ENCODE peak calls at places on chromosomes 5 and 9, in five cellular contexts. Y, V, G, O and X are unnamed samples. For H3K27me3, the result is how much of the 10 kb centered on the place peaks cover.

GRCh38 chr9:98142182-98142924 is 23.3 kb upstream of the TRIM14 start:
- DNase-seq in Y (peak), V (no peak), G (no peak), O (no peak), X (no peak)

GRCh38 chr9:89719202-89719601 is 114.4 kb downstream of the GADD45G start:
- DNase-seq in Y (no peak), V (no peak), G (no peak), O (no peak), X (no peak)

GRCh38 chr5:1285883-1286291 is 9.0 kb downstream of the TERT start:
- DNase-seq in Y (no peak), V (no peak), G (no peak), O (no peak), X (no peak)

GRCh38 chr9:134234001-134234660 is 69.8 kb upstream of the RNU6ATAC start:
- DNase-seq in Y (no peak), V (no peak), G (no peak), O (no peak), X (no peak)

GRCh38 chr9:113499876-113500497 is 36.5 kb downstream of the RGS3 start:
- DNase-seq in Y (no peak), V (no peak), G (no peak), O (no peak), X (no peak)

GRCh38 chr5:93092349-93093105 is 488.5 kb downstream of the NR2F1-AS1 start:
- DNase-seq in Y (no peak), V (no peak), G (peak), O (peak), X (no peak)

GRCh38 chr5:36662291-36662851 is 56.0 kb downstream of the SLC1A3 start:
- DNase-seq in Y (no peak), V (no peak), G (no peak), O (no peak), X (no peak)

GRCh38 chr5:106258591-106259125 is 1412.1 kb downstream of the EFNA5 start:
- DNase-seq in Y (no peak), V (no peak), G (peak), O (no peak), X (no peak)

GRCh38 chr9:117720555-117720954 is 16.4 kb downstream of the TLR4 start:
- DNase-seq in Y (no peak), V (no peak), G (no peak), O (no peak), X (peak)

GRCh38 chr9:23608456-23608855 is 217.6 kb downstream of the ELAVL2 start:
- DNase-seq in Y (no peak), V (no peak), G (no peak), O (no peak), X (no peak)

GRCh38 chr5:145946112-145946861 is 9.9 kb downstream of the SH3RF2 start:
- DNase-seq in Y (no peak), V (no peak), G (peak), O (peak), X (no peak)

GRCh38 chr9:133375116-133375723 is 640 bp downstream of the SURF4 start:
- DNase-seq in Y (peak), V (no peak), G (peak), O (peak), X (no peak)

GRCh38 chr9:109769250-109769649 is 10.7 kb upstream of the PALM2AKAP2 start:
- DNase-seq in Y (no peak), V (no peak), G (no peak), O (no peak), X (no peak)

GRCh38 chr9:470795-471194 is 256.1 kb downstream of the DOCK8 start:
- DNase-seq in Y (no peak), V (no peak), G (no peak), O (no peak), X (no peak)

GRCh38 chr5:52811067-52811749 is 23.5 kb downstream of the ITGA1 start:
- DNase-seq in Y (no peak), V (no peak), G (peak), O (peak), X (no peak)

GRCh38 chr5:72363146-72363802 is 43.1 kb downstream of the PTCD2 start:
- DNase-seq in Y (no peak), V (no peak), G (peak), O (peak), X (no peak)

GRCh38 chr9:128285033-128285784 is 9.1 kb downstream of the SWI5 start:
- DNase-seq in Y (no peak), V (no peak), G (no peak), O (no peak), X (no peak)

GRCh38 chr5:139808481-139809330 is 13.1 kb downstream of the PSD2 start:
- DNase-seq in Y (no peak), V (no peak), G (peak), O (peak), X (no peak)

GRCh38 chr5:169328401-169328800 is 27.5 kb upstream of the SLIT3 start:
- DNase-seq in Y (no peak), V (no peak), G (no peak), O (no peak), X (no peak)

GRCh38 chr9:6330958-6331634 is 2.9 kb downstream of the TPD52L3 start:
- DNase-seq in Y (no peak), V (no peak), G (no peak), O (no peak), X (no peak)

GRCh38 chr5:50724-51499 is 41.1 kb upstream of the PLEKHG4B start:
- DNase-seq in Y (no peak), V (no peak), G (no peak), O (no peak), X (no peak)

GRCh38 chr5:14008819-14009311 is 64.4 kb upstream of the DNAH5 start:
- DNase-seq in Y (peak), V (peak), G (peak), O (peak), X (no peak)

GRCh38 chr5:116144103-116144502 is 59.3 kb downstream of the COMMD10 start:
- DNase-seq in Y (no peak), V (no peak), G (peak), O (peak), X (no peak)

GRCh38 chr9:93081931-93082330 is 14.1 kb upstream of the CARD19 start:
- DNase-seq in Y (no peak), V (no peak), G (peak), O (peak), X (no peak)

GRCh38 chr9:92278117-92278516 is 15.4 kb downstream of the IARS1 start:
- DNase-seq in Y (no peak), V (no peak), G (peak), O (no peak), X (no peak)

GRCh38 chr5:145237843-145238242 is 597.3 kb downstream of the PRELID2 start:
- DNase-seq in Y (peak), V (peak), G (peak), O (peak), X (peak)

GRCh38 chr9:109087795-109088194 is 32.0 kb downstream of the TMEM245 start:
- DNase-seq in Y (no peak), V (no peak), G (no peak), O (no peak), X (no peak)

GRCh38 chr9:33132249-33132772 is 34.8 kb downstream of the B4GALT1 start:
- DNase-seq in Y (no peak), V (no peak), G (peak), O (peak), X (no peak)

GRCh38 chr5:108461628-108462367 is 79.9 kb upstream of the FBXL17 start:
- DNase-seq in Y (no peak), V (no peak), G (peak), O (peak), X (no peak)

GRCh38 chr9:33228606-33229005 is 11.4 kb upstream of the SPINK4 start:
- DNase-seq in Y (no peak), V (no peak), G (no peak), O (no peak), X (no peak)

GRCh38 chr5:98772415-98773213 is 849 bp upstream of the RGMB start:
- DNase-seq in Y (peak), V (peak), G (no peak), O (peak), X (peak)

GRCh38 chr5:150442699-150443080 is 6.8 kb downstream of the RPS14 start:
- DNase-seq in Y (no peak), V (no peak), G (no peak), O (no peak), X (no peak)

GRCh38 chr5:121640298-121640697 is 211.4 kb upstream of the FTMT start:
- DNase-seq in Y (no peak), V (no peak), G (no peak), O (no peak), X (no peak)

GRCh38 chr5:89756955-89757354 is 652.6 kb downstream of the CETN3 start:
- DNase-seq in Y (peak), V (no peak), G (no peak), O (peak), X (no peak)
- H3K4me3 ChIP-seq in Y (no peak), V (peak), G (no peak), O (no peak), X (no peak)

GRCh38 chr5:143701476-143701875 is 110.5 kb upstream of the HMHB1 start:
- DNase-seq in Y (no peak), V (no peak), G (peak), O (no peak), X (no peak)

GRCh38 chr5:143703659-143704058 is 108.3 kb upstream of the HMHB1 start:
- DNase-seq in Y (no peak), V (no peak), G (no peak), O (no peak), X (no peak)

GRCh38 chr5:143699121-143699520 is 112.8 kb upstream of the HMHB1 start:
- DNase-seq in Y (no peak), V (no peak), G (no peak), O (no peak), X (no peak)

GRCh38 chr5:143698534-143698933 is 113.4 kb upstream of the HMHB1 start:
- DNase-seq in Y (no peak), V (no peak), G (no peak), O (no peak), X (no peak)

DNA sequence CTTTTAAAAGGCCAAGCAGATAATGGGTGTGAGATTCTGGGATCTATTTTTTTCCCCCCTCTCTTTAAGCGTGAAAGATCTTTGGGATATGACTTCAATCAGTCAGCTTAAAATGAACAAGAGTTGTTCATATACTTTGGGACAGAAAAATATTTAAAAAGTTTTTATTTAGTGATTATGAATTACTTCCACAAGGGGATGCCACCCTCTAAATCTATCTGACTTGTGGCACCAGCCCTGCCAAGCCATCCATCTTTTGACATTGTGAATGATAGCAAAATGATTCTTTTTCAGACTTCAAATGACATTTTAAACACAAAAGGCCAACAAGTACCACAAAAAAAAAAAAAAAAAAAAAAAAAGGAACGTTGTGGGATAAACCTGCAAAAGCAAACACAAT is 111.0 kb upstream of the HMHB1 start:
- DNase-seq in Y (no peak), V (no peak), G (no peak), O (no peak), X (no peak)
- TF ChIP-seq CTCF in Y (no peak), V (no peak), G (peak), O (no peak), X (no peak)

DNA sequence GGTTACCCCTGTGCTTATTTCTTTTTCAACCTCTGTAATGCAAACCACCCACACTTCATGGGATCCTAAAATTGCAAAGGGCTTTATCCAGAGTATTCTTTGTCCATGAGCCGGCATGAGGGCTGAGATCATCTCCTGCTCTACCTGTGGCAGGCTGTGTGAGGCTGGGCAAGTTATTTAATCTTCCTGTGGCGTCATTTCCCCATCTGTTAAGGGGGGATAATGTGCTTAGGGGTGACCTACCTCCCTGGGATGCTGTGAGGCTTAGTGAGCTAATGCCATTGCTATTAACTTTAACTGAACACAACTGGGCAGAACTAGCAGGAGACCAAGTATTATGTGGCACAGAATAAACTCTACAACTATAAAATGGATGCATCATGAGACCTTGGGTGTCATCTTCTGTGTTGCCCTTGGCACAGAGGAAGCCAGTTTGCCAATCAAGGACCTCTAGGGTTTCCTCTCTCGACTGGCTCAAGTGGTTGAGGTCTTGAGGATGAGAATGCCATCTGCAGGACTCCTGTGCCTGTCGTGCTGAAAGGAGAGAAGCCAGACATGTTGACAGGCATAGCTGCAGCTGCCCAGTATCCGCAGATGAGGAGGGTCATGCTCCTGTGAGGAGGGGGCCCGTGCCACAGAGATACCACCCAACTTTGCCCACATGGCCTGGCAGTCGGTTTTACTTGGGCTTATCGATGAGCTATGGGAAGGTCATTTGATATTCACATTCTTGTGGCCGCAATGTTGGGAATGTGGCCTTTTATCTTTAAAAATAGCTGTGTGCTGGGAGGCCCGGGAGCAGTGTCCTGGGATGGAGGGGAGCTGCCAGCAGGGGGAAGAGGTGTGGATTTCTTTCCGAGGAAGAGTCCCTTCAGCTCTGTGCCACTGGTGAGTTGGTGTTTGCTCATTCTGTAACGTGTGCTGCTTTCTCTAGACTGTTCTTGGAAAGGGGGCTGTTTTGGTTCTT is 17.2 kb downstream of the FRMPD1 start:
- DNase-seq in Y (no peak), V (no peak), G (no peak), O (no peak), X (no peak)
- H3K27me3 ChIP-seq in Y (under half), V (under half), G (under half), O (under half), X (under half)

GRCh38 chr9:4905135-4905490 is 80.0 kb upstream of the JAK2 start:
- DNase-seq in Y (no peak), V (no peak), G (no peak), O (no peak), X (no peak)

GRCh38 chr9:4902135-4902475 is 83.0 kb upstream of the JAK2 start:
- DNase-seq in Y (no peak), V (no peak), G (no peak), O (no peak), X (no peak)

DNA sequence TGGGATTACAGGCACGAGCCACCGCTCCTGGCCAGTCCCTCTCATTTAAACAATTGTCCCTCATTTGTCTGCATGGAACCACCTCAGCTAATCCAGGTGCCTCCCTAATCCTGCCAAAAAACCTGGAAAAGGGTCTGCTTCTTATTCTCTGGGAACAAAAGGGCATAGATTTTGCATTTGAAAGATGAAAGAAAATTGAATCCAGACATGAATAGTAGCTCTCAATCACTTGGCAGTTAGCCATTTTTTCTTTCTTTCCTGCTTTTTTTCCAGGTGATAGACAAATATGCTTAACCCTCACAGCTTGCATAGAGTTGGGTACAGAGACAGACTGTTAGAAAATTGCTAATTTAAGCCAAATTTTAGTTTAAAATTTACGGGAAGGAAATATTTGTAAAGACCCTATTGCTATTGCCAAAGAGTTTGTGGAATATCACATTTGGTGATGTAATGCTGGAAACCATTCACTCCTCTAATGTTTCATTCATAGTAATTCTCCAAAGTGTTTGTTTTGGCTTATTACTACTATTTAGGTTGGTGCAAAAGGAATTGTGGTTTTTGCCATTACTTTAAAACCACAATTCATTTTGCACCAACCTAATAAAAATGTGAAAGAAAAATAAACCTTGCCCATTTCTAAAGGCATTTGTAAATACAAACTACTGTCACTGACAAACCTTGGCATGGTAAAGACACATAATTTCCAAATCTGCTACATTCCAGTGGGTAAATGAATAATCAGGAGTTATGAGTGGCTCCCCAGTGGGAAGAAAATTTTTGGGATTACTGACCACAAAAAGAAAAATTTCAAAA is 80.5 kb upstream of the JAK2 start:
- DNase-seq in Y (no peak), V (no peak), G (peak), O (peak), X (no peak)
- H3K4me3 ChIP-seq in Y (no peak), V (no peak), G (no peak), O (no peak), X (no peak)

DNA sequence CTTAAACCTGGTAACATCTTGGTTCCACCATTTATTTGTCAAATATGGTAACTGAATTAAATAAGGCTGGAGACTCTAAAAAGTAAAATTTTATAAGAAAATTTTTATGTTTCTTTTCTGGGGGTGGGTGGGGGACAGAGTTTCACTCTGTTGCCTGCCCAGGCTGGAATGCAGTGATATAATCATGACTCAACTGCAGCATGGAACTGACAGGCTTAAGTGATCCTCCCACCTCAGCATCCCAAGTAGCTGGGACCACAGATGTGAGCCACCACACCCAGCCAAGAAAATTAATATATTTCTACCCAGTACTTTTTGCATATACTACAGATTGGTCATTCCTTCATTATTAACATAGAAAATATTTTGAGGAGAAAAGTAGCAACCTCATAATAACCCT is 216.9 kb downstream of the DEPDC1B start:
- DNase-seq in Y (no peak), V (no peak), G (peak), O (peak), X (no peak)
- TF ChIP-seq CTCF in Y (no peak), V (no peak), G (no peak), O (no peak), X (no peak)

GRCh38 chr5:66903218-66903617 is 293.4 kb downstream of the CD180 start:
- DNase-seq in Y (no peak), V (no peak), G (no peak), O (no peak), X (no peak)

GRCh38 chr5:66906021-66906420 is 290.6 kb downstream of the CD180 start:
- DNase-seq in Y (no peak), V (no peak), G (no peak), O (no peak), X (no peak)

GRCh38 chr5:66903709-66904108 is 292.9 kb downstream of the CD180 start:
- DNase-seq in Y (no peak), V (no peak), G (no peak), O (no peak), X (no peak)

GRCh38 chr5:66908230-66908629 is 288.4 kb downstream of the CD180 start:
- DNase-seq in Y (no peak), V (no peak), G (no peak), O (no peak), X (no peak)

DNA sequence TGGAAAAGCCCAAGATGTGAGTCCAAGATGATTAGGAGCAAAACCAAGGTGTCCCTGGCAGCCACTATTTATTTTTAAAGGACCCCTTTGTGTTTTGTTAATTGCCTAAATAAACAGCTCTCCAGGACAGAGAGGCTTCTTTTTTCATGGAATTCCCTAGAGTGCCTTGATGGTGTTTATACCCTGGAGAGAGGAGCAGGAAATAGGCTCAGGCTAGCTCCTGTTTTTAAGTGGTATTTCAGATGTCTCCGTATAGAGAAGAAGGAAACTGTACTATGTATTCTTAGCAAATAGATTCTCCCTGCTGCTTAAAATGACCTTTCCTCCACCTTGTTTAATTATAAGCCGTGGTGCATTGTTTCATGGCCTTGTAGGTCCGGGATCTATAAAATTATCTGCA is 292.4 kb downstream of the CD180 start:
- DNase-seq in Y (no peak), V (no peak), G (no peak), O (no peak), X (no peak)
- H3K27me3 ChIP-seq in Y (under half), V (under half), G (under half), O (under half), X (under half)

GRCh38 chr9:34651286-34651685 is 699 bp upstream of the IL11RA start:
- DNase-seq in Y (no peak), V (no peak), G (peak), O (peak), X (peak)
- H3K4me3 ChIP-seq in Y (no peak), V (no peak), G (peak), O (peak), X (peak)